ENCODE peak calls at places on chromosomes 12 and 14, in ten cellular contexts. R is Panc1, A is spleen, V is GM12878, I is endothelial cell of umbilical vein, H is HCT116, K is GM23338, P is stomach, W is breast epithelium, E is prostate gland. Y is an unnamed sample.

GRCh38 chr14:100239200-100239839 is 376 bp downstream of the YY1 start:
- DNase-seq in R (no peak), A (peak; percentile 92), V (no peak), I (peak; percentile 36), H (no peak), K (no peak), P (no peak), W (peak; percentile 25), E (no peak), Y (peak; percentile 38)

GRCh38 chr12:100995201-100995600 is 200.6 kb downstream of the ANO4 start:
- DNase-seq in R (no peak), A (no peak), V (no peak), I (no peak), H (no peak), K (peak; percentile 29), P (no peak), W (no peak), E (no peak), Y (no peak)

GRCh38 chr12:125453751-125454150 is 388.5 kb downstream of the AACS start:
- DNase-seq in R (no peak), A (no peak), V (no peak), I (no peak), H (no peak), K (no peak), P (no peak), W (no peak), E (no peak), Y (no peak)

GRCh38 chr14:33401326-33401725 is 462.6 kb downstream of the NPAS3 start:
- DNase-seq in R (no peak), A (no peak), V (no peak), I (no peak), H (no peak), K (no peak), P (no peak), W (no peak), E (no peak), Y (no peak)

GRCh38 chr14:74299061-74299545 is 3.6 kb downstream of the ABCD4 start:
- DNase-seq in R (no peak), A (no peak), V (no peak), I (peak; percentile 73), H (peak; percentile 22), K (no peak), P (no peak), W (no peak), E (no peak), Y (no peak)

GRCh38 chr12:65324056-65324455 is 45.6 kb downstream of the MSRB3 start:
- DNase-seq in R (no peak), A (no peak), V (no peak), I (no peak), H (no peak), K (no peak), P (no peak), W (no peak), E (no peak), Y (no peak)

GRCh38 chr14:65357091-65357490 is 55.4 kb upstream of the FUT8 start:
- DNase-seq in R (no peak), A (no peak), V (no peak), I (no peak), H (no peak), K (no peak), P (no peak), W (no peak), E (no peak), Y (no peak)

GRCh38 chr12:93380480-93381121 is 2.9 kb downstream of the NUDT4 start:
- DNase-seq in R (no peak), A (no peak), V (no peak), I (peak; percentile 73), H (no peak), K (peak; percentile 30), P (no peak), W (no peak), E (no peak), Y (no peak)

GRCh38 chr12:115199831-115200230 is 515.9 kb upstream of the TBX3 start:
- DNase-seq in R (no peak), A (no peak), V (no peak), I (no peak), H (no peak), K (no peak), P (no peak), W (no peak), E (no peak), Y (no peak)

GRCh38 chr12:45973526-45973925 is 16.8 kb downstream of the SCAF11 start:
- DNase-seq in R (no peak), A (no peak), V (no peak), I (peak; percentile 80), H (no peak), K (no peak), P (no peak), W (no peak), E (no peak), Y (no peak)

GRCh38 chr12:52372216-52373154 is 5.2 kb upstream of the KRT85 start:
- DNase-seq in R (peak; percentile 71), A (peak; percentile 82), V (no peak), I (peak; percentile 73), H (peak; percentile 79), K (peak; percentile 82), P (peak; percentile 88), W (peak; percentile 91), E (peak; percentile 88), Y (peak; percentile 82)
- TF ChIP-seq POLR2AphosphoS5 in R (no peak), A (no peak), V (no peak), I (no peak), H (no peak), K (no peak), P (peak; percentile 75), W (peak; percentile 73), E (peak; percentile 79), Y (no peak)

GRCh38 chr14:61547186-61548121 is 147.9 kb upstream of the HIF1A start:
- DNase-seq in R (no peak), A (no peak), V (no peak), I (peak; percentile 60), H (no peak), K (no peak), P (no peak), W (no peak), E (no peak), Y (no peak)

GRCh38 chr14:61543946-61544345 is 151.4 kb upstream of the HIF1A start:
- DNase-seq in R (no peak), A (no peak), V (no peak), I (no peak), H (no peak), K (no peak), P (no peak), W (no peak), E (no peak), Y (no peak)

GRCh38 chr14:61542848-61543790 is 152.2 kb upstream of the HIF1A start:
- DNase-seq in R (no peak), A (no peak), V (no peak), I (peak; percentile 62), H (no peak), K (no peak), P (no peak), W (no peak), E (no peak), Y (no peak)

GRCh38 chr14:61545716-61546455 is 149.4 kb upstream of the HIF1A start:
- DNase-seq in R (no peak), A (no peak), V (no peak), I (no peak), H (no peak), K (no peak), P (no peak), W (no peak), E (no peak), Y (no peak)

GRCh38 chr14:61544448-61545202 is 150.7 kb upstream of the HIF1A start:
- DNase-seq in R (no peak), A (no peak), V (no peak), I (no peak), H (no peak), K (no peak), P (no peak), W (no peak), E (no peak), Y (no peak)
- H3K4me1 ChIP-seq in R (no peaks in the 10 kb centered on the region), A (peaks cover 17% of the 10 kb centered on the region), V (no peaks in the 10 kb centered on the region), I (no peaks in the 10 kb centered on the region), H (peaks cover 5% of the 10 kb centered on the region), K (no peaks in the 10 kb centered on the region), P (peaks cover 19% of the 10 kb centered on the region), W (no peaks in the 10 kb centered on the region), E (peaks cover 24% of the 10 kb centered on the region), Y (peaks cover 12% of the 10 kb centered on the region)

DNA sequence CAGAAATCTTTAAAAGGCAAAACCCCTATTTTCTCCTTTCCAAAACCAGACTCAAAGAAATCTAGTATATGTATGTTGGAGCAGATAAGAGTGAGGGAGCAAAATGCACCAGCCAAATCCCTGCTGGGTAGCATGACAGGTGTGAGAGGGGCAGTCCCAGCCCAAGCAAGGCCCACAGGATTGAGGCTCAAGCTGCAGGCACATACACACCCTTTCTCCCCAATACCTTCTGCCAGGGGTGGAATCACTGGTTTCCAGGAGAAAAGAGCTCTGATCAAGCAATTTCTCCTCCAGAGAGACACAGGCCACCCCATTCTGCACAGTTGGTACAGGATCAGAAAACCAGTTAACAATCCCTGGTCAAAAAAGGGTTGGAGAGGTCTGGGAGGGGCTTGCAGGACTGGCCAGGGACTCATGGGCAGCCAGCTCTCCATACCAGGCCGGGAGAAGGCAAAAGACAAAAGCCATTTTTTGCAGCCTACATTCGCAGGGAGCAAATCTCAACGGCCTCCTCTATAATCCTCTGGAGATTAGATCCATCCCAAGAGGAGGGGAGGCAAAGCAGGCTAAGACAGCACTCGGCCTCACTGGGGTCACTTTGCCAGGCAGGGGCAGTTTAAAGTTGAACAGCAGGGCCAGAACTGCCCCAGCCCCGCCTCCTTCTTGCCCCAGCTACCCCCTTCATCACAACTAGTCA is 2.1 kb downstream of the KMT2D start:
- DNase-seq in R (no peak), A (no peak), V (no peak), I (no peak), H (no peak), K (no peak), P (no peak), W (no peak), E (no peak), Y (no peak)
- H3K27ac ChIP-seq in R (peak overlapping the region; percentile 84), A (peak overlapping the region; percentile 97), V (peak overlapping the region; percentile 32), I (no peak overlapping the region), H (peak overlapping the region; percentile 89), K (no peak overlapping the region), P (peak overlapping the region; percentile 95), W (peak overlapping the region; percentile 88), E (peak overlapping the region; percentile 97), Y (peak overlapping the region; percentile 96)

GRCh38 chr12:130976171-130976720 is 22.5 kb downstream of the ADGRD1 start:
- DNase-seq in R (no peak), A (no peak), V (no peak), I (no peak), H (no peak), K (no peak), P (no peak), W (no peak), E (no peak), Y (no peak)

GRCh38 chr12:130981156-130981789 is 27.6 kb downstream of the ADGRD1 start:
- DNase-seq in R (no peak), A (no peak), V (no peak), I (no peak), H (no peak), K (no peak), P (no peak), W (no peak), E (no peak), Y (no peak)

GRCh38 chr12:130977046-130977758 is 23.5 kb downstream of the ADGRD1 start:
- DNase-seq in R (no peak), A (no peak), V (no peak), I (no peak), H (no peak), K (peak; percentile 34), P (no peak), W (no peak), E (no peak), Y (no peak)

GRCh38 chr12:130977759-130978127 is 24.0 kb downstream of the ADGRD1 start:
- DNase-seq in R (no peak), A (no peak), V (no peak), I (no peak), H (no peak), K (no peak), P (no peak), W (no peak), E (no peak), Y (no peak)

GRCh38 chr12:130978785-130979184 is 25.1 kb downstream of the ADGRD1 start:
- DNase-seq in R (no peak), A (no peak), V (no peak), I (no peak), H (no peak), K (no peak), P (no peak), W (no peak), E (no peak), Y (no peak)
- TF ChIP-seq POLR2AphosphoS5 in R (no peak), A (no peak), V (no peak), I (no peak), H (no peak), K (no peak), P (no peak), W (no peak), E (no peak), Y (no peak)

Y was measured in transverse colon.